ENCODE peak calls at places on chromosome 1, in seven cellular contexts. Q is CD8-positive, alpha-beta T cell; T is aorta; C is heart left ventricle; G is adrenal gland; E is tibial nerve; B is tibial artery. H is an unnamed sample.

GRCh38 chr1:234961468-234962339 is 166.9 kb downstream of the TOMM20 start:
- DNase-seq in B (peak), E (no peak), T (no peak), C (no peak), Q (no peak), G (peak), H (no peak)

GRCh38 chr1:58156124-58156468 is 390.4 kb downstream of the OMA1 start:
- DNase-seq in G (no peak), B (no peak), E (no peak), C (no peak), Q (no peak), T (no peak), H (no peak)

GRCh38 chr1:8525291-8526275 is 207.7 kb downstream of the SLC45A1 start:
- DNase-seq in G (peak), E (peak), T (peak), B (peak), Q (peak), C (peak), H (peak)

GRCh38 chr1:10674222-10674621 is 122.2 kb downstream of the CASZ1 start:
- DNase-seq in T (no peak), E (no peak), G (no peak), B (no peak), C (no peak), Q (no peak), H (no peak)

GRCh38 chr1:36534711-36535412 is 52.1 kb upstream of the CSF3R start:
- DNase-seq in Q (no peak), C (no peak), T (no peak), E (no peak), G (no peak), B (peak), H (no peak)

GRCh38 chr1:231233735-231234417 is 7.1 kb upstream of the GNPAT start:
- DNase-seq in C (no peak), G (no peak), Q (no peak), E (no peak), B (no peak), T (no peak), H (peak)

GRCh38 chr1:17822741-17823426 is 67.8 kb downstream of the ACTL8 start:
- DNase-seq in Q (no peak), C (no peak), E (no peak), T (no peak), G (no peak), B (peak), H (no peak)

GRCh38 chr1:17135530-17135929 is 16.3 kb upstream of the PADI2 start:
- DNase-seq in T (no peak), B (no peak), Q (no peak), C (no peak), E (no peak), G (no peak), H (no peak)

GRCh38 chr1:84541679-84542078 is 32.6 kb downstream of the CTBS start:
- DNase-seq in B (no peak), Q (no peak), T (no peak), G (no peak), C (no peak), E (no peak), H (no peak)

GRCh38 chr1:112626193-112626592 is 6.6 kb downstream of the CAPZA1 start:
- DNase-seq in B (no peak), T (no peak), G (no peak), Q (no peak), C (no peak), E (no peak), H (no peak)

GRCh38 chr1:224059897-224060462 is 53.9 kb upstream of the FBXO28 start:
- DNase-seq in C (no peak), Q (no peak), B (no peak), E (no peak), G (no peak), T (no peak), H (no peak)

GRCh38 chr1:237748192-237748591 is 142.5 kb downstream of the ZP4 start:
- DNase-seq in C (no peak), B (no peak), Q (no peak), G (no peak), T (no peak), E (no peak), H (no peak)

GRCh38 chr1:114218397-114219237 is 64.9 kb upstream of the SYT6 start:
- DNase-seq in C (no peak), B (no peak), T (no peak), E (no peak), G (no peak), Q (no peak), H (no peak)

GRCh38 chr1:77889671-77890070 is 1.2 kb downstream of the NEXN start:
- DNase-seq in Q (no peak), C (no peak), E (no peak), B (no peak), G (no peak), T (no peak), H (peak)

GRCh38 chr1:203142684-203143408 is 15.3 kb downstream of the ADORA1 start:
- DNase-seq in B (no peak), T (peak), G (no peak), C (no peak), E (no peak), Q (no peak), H (no peak)

GRCh38 chr1:234631721-234632125 is 21.7 kb upstream of the IRF2BP2 start:
- DNase-seq in G (no peak), T (no peak), Q (no peak), E (no peak), C (no peak), B (no peak), H (no peak)

GRCh38 chr1:87243573-87243972 is 85.1 kb upstream of the LMO4 start:
- DNase-seq in T (no peak), Q (no peak), G (no peak), E (no peak), B (no peak), C (no peak), H (no peak)

GRCh38 chr1:193448682-193449461 is 262.5 kb upstream of the B3GALT2 start:
- DNase-seq in T (no peak), Q (no peak), G (no peak), B (no peak), C (no peak), E (no peak), H (no peak)

GRCh38 chr1:196467230-196467629 is 141.0 kb downstream of the KCNT2 start:
- DNase-seq in B (no peak), C (no peak), T (no peak), Q (no peak), G (no peak), E (no peak), H (peak)

GRCh38 chr1:157081717-157082116 is 17.9 kb downstream of the ETV3L start:
- DNase-seq in E (no peak), G (no peak), Q (no peak), B (no peak), T (no peak), C (no peak), H (no peak)

GRCh38 chr1:49016030-49016991 is 239.6 kb upstream of the BEND5 start:
- DNase-seq in G (no peak), C (no peak), E (no peak), Q (no peak), B (no peak), T (no peak), H (no peak)

DNA sequence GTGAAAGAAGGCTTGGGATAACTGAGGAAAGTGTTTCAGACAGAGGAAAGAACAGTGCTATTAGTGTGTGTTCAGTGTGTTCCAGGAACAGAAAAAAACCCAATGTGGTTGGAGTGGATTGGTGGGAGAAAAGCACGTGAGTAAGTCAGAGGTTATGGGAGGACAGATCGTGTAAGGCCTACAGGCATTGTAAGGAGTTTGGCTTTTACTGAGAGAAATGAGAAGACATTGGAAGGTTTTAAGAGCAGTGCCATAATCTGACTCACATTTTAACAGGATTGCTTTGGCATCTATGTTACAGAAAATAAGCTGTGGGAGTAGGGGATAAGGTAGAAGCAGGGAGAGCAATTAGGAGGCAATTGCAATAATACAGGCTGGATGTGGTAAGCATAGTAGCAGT is 4.8 kb downstream of the ARPC5 start:
- DNase-seq in B (no peak), T (no peak), G (no peak), E (no peak), Q (no peak), C (no peak), H (no peak)
- H3K4me3 ChIP-seq in B (peak), T (peak), G (no peak), E (no peak), Q (no peak), C (peak), H (no peak)

GRCh38 chr1:53413175-53414001 is 45.8 kb upstream of the DMRTB1 start:
- DNase-seq in E (no peak), G (no peak), B (no peak), T (no peak), C (no peak), Q (peak), H (peak)
- H3K4me3 ChIP-seq in E (no peak), G (no peak), B (no peak), T (no peak), C (no peak), Q (no peak), H (no peak)

GRCh38 chr1:71364236-71364635 is 283.4 kb upstream of the ZRANB2 start:
- DNase-seq in B (no peak), T (no peak), E (no peak), G (no peak), C (no peak), Q (no peak), H (no peak)

GRCh38 chr1:71365451-71365850 is 284.6 kb upstream of the ZRANB2 start:
- DNase-seq in B (no peak), T (no peak), Q (no peak), E (no peak), G (no peak), C (no peak), H (no peak)
- H3K4me3 ChIP-seq in B (no peak), T (no peak), Q (no peak), E (no peak), G (no peak), C (peak), H (no peak)

GRCh38 chr1:24526045-24526444 is 23.4 kb downstream of the RCAN3 start:
- DNase-seq in T (no peak), C (no peak), Q (no peak), G (no peak), E (no peak), B (no peak), H (no peak)
- H3K4me3 ChIP-seq in T (no peak), C (no peak), Q (no peak), G (no peak), E (no peak), B (no peak), H (no peak)

GRCh38 chr1:1026599-1027413 is 6.9 kb downstream of the AGRN start:
- DNase-seq in C (no peak), T (no peak), G (no peak), Q (no peak), E (no peak), B (no peak), H (no peak)

GRCh38 chr1:1022322-1023090 is 2.6 kb downstream of the AGRN start:
- DNase-seq in Q (no peak), E (no peak), C (no peak), G (no peak), T (no peak), B (no peak), H (no peak)

GRCh38 chr1:1023700-1024099 is 3.8 kb downstream of the AGRN start:
- DNase-seq in C (no peak), E (no peak), T (no peak), Q (no peak), G (no peak), B (no peak), H (no peak)

GRCh38 chr1:1021860-1022259 is 1.9 kb downstream of the AGRN start:
- DNase-seq in Q (no peak), B (no peak), T (no peak), C (no peak), G (no peak), E (no peak), H (no peak)

GRCh38 chr1:1024421-1025415 is 4.8 kb downstream of the AGRN start:
- DNase-seq in B (no peak), T (no peak), C (no peak), E (no peak), G (no peak), Q (no peak), H (no peak)
- H3K4me3 ChIP-seq in B (no peak), T (no peak), C (no peak), E (no peak), G (no peak), Q (no peak), H (peak)

GRCh38 chr1:212752934-212753497 is 38.6 kb downstream of the NSL1 start:
- DNase-seq in C (no peak), B (no peak), T (no peak), G (no peak), Q (no peak), E (no peak), H (no peak)
- H3K4me3 ChIP-seq in C (peak), B (peak), T (no peak), G (no peak), Q (no peak), E (no peak), H (no peak)

DNA sequence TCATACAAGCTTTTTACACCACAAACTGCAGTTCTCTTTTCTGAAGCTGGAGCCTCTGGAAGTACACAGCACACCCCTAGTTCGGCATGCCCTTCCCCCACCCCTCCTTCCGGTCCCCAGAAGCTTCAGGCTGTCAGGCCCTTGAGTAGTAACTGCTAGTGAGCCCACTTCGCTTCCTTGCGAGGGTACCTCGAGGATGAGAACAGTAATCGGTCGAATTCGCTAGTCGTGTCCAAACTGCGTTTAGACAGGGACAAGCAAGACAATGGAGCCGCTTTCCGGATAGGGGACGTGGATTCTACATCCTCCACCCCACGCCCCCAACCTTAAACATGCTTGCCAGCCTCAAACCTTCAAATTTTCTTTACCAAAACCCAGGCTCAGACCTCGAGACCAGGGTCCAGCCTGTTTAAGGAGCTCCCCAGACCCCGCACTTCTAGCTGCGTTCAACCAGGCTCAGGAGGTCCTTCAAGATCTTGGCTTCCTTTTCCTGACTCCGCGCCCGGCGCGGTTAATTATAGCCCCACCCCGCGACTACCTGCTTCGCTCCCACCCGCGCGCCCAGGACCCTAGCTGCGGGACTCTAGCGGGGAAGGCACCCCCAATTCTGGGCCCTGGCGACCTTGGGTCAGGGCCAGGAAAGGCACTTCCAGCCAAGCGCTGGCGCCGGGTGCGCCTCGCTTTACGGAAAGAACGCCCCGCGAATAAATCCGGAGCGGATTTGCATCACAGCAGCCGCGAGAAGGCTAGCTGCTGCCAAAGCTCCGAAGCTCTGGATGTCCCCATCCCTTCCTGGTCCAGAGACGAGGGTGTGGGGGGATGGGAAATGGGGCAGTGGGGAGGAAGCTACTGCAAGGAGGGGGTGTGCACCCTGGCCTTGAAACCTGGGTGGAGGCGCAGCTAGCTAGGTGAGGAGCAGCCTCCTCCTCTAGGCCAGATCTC is 8.1 kb upstream of the TSPAN1 start:
- DNase-seq in B (peak), T (peak), E (no peak), C (peak), Q (peak), G (peak), H (no peak)
- H3K4me3 ChIP-seq in B (peak), T (peak), E (peak), C (peak), Q (peak), G (peak), H (peak)

GRCh38 chr1:227300682-227301081 is 17.6 kb downstream of the CDC42BPA start:
- DNase-seq in C (no peak), Q (no peak), E (no peak), T (no peak), G (no peak), B (no peak), H (no peak)

GRCh38 chr1:227299688-227300087 is 18.6 kb downstream of the CDC42BPA start:
- DNase-seq in C (no peak), B (no peak), G (no peak), Q (no peak), T (no peak), E (no peak), H (no peak)

GRCh38 chr1:227297073-227297793 is 21.1 kb downstream of the CDC42BPA start:
- DNase-seq in Q (no peak), G (no peak), T (no peak), E (no peak), B (no peak), C (no peak), H (no peak)

GRCh38 chr1:227299238-227299637 is 19.1 kb downstream of the CDC42BPA start:
- DNase-seq in B (no peak), G (no peak), T (no peak), E (no peak), C (no peak), Q (no peak), H (no peak)

DNA sequence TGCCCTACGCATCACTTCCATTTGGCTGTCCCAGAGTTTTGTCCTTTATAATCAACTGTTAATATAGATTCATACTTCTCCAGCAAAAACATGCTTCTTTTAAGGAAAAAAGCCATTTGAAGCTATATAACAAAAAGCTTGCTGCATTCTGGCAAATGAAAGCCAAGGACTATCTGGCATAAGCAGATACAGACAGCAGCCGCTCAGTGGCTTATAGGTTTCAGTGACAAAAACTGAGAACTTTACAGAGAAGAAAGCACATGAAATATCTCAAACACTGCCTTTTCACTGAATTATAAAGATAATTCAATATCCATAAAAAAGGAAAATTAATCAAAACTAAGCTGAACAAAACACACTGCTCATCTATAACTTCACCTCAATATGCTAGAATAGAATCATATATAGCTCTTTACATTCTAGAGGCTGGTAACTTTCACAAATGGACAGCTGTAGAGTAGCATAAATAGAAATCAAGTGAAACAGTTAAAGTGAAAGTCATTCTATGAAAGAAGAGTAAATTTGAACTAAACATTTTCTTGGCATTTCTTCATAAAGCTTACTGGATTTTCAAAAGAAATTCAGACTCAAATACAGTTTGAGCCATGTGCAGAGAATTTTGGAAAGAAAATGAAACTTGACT is 19.6 kb downstream of the CDC42BPA start:
- DNase-seq in Q (no peak), C (no peak), E (no peak), G (no peak), B (no peak), T (no peak), H (no peak)
- H3K4me3 ChIP-seq in Q (no peak), C (peak), E (no peak), G (no peak), B (no peak), T (no peak), H (peak)

GRCh38 chr1:170660281-170660713 is 3.6 kb upstream of the PRRX1 start:
- DNase-seq in T (no peak), G (no peak), E (no peak), C (no peak), B (no peak), Q (no peak), H (no peak)

GRCh38 chr1:170663011-170663410 is 920 bp upstream of the PRRX1 start:
- DNase-seq in G (no peak), Q (no peak), B (no peak), T (no peak), E (no peak), C (no peak), H (no peak)

GRCh38 chr1:170660874-170661645 is 2.9 kb upstream of the PRRX1 start:
- DNase-seq in G (no peak), E (no peak), C (peak), Q (no peak), B (no peak), T (no peak), H (no peak)

GRCh38 chr1:170662561-170662971 is 1.4 kb upstream of the PRRX1 start:
- DNase-seq in G (no peak), Q (no peak), C (no peak), B (no peak), T (no peak), E (no peak), H (no peak)

GRCh38 chr1:170661646-170662411 is 2.1 kb upstream of the PRRX1 start:
- DNase-seq in T (peak), C (peak), E (no peak), B (peak), G (no peak), Q (no peak), H (no peak)
- H3K4me3 ChIP-seq in T (peak), C (peak), E (peak), B (peak), G (peak), Q (no peak), H (no peak)

GRCh38 chr1:38578444-38578951 is 281.1 kb downstream of the RRAGC start:
- DNase-seq in C (no peak), T (no peak), B (no peak), E (no peak), G (no peak), Q (no peak), H (no peak)
- H3K4me3 ChIP-seq in C (peak), T (no peak), B (no peak), E (no peak), G (no peak), Q (no peak), H (no peak)

H was measured in epithelial cell of proximal tubule.